ENCODE peak calls at places on chromosomes 3 and 15, in eight cellular contexts. F is neural progenitor cell, H is endothelial cell of umbilical vein, I is keratinocyte, W is PC-3, A is neuronal stem cell, L is fibroblast of lung, E is MM.1S. T is an unnamed sample.

GRCh38 chr3:73542127-73542526 is 82.6 kb downstream of the PDZRN3 start:
- DNase-seq in F (no peak), H (no peak), I (no peak), W (no peak), A (no peak), L (no peak), E (no peak), T (no peak)

GRCh38 chr15:74614744-74615312 is 808 bp upstream of the CLK3 start:
- DNase-seq in F (peak), H (no peak), I (no peak), W (peak), A (no peak), L (peak), E (peak), T (peak)

GRCh38 chr3:50486219-50486888 is 17.1 kb downstream of the CACNA2D2 start:
- DNase-seq in F (no peak), H (no peak), I (no peak), W (peak), A (no peak), L (no peak), E (no peak), T (no peak)

GRCh38 chr3:50008931-50009330 is 69.0 kb downstream of the RBM6 start:
- DNase-seq in F (no peak), H (no peak), I (peak), W (peak), A (no peak), L (peak), E (no peak), T (no peak)

GRCh38 chr3:153785901-153786300 is 335.3 kb upstream of the ARHGEF26 start:
- DNase-seq in F (no peak), H (no peak), I (no peak), W (peak), A (no peak), L (no peak), E (no peak), T (no peak)

GRCh38 chr3:29693863-29694262 is 413.0 kb downstream of the RBMS3 start:
- DNase-seq in F (peak), H (peak), I (peak), W (peak), A (peak), L (peak), E (no peak), T (no peak)

GRCh38 chr15:74320358-74321247 is 46.8 kb downstream of the CYP11A1 start:
- DNase-seq in F (peak), H (peak), I (no peak), W (peak), A (no peak), L (peak), E (peak), T (no peak)

GRCh38 chr3:197017003-197017402 is 12.6 kb downstream of the MELTF start:
- DNase-seq in F (no peak), H (no peak), I (no peak), W (no peak), A (no peak), L (no peak), E (no peak), T (no peak)

GRCh38 chr15:66702770-66703539 is 919 bp downstream of the SMAD6 start:
- DNase-seq in F (peak), H (no peak), I (no peak), W (no peak), A (no peak), L (no peak), E (no peak), T (no peak)

GRCh38 chr3:193389335-193389734 is 10.8 kb upstream of the ATP13A5 start:
- DNase-seq in F (peak), H (no peak), I (no peak), W (no peak), A (no peak), L (no peak), E (no peak), T (no peak)

GRCh38 chr15:28004143-28005003 is 94.7 kb downstream of the OCA2 start:
- DNase-seq in F (no peak), H (no peak), I (no peak), W (no peak), A (no peak), L (no peak), E (no peak), T (no peak)

GRCh38 chr3:71195492-71195891 is 388.0 kb downstream of the FOXP1 start:
- DNase-seq in F (no peak), H (no peak), I (no peak), W (peak), A (no peak), L (peak), E (no peak), T (no peak)

GRCh38 chr3:177196473-177197040 is 725 bp downstream of the TBL1XR1 start:
- DNase-seq in F (peak), H (peak), I (no peak), W (peak), A (peak), L (peak), E (peak), T (no peak)

GRCh38 chr3:30473374-30474051 is 132.9 kb upstream of the TGFBR2 start:
- DNase-seq in F (no peak), H (no peak), I (no peak), W (peak), A (no peak), L (peak), E (no peak), T (no peak)

GRCh38 chr3:172002512-172003078 is 36.8 kb upstream of the FNDC3B start:
- DNase-seq in F (no peak), H (no peak), I (no peak), W (no peak), A (no peak), L (peak), E (no peak), T (no peak)

GRCh38 chr3:27591811-27592210 is 107.6 kb upstream of the SLC4A7 start:
- DNase-seq in F (no peak), H (peak), I (no peak), W (no peak), A (no peak), L (no peak), E (no peak), T (no peak)

GRCh38 chr15:90530250-90531051 is 728 bp downstream of the CRTC3 start:
- DNase-seq in F (peak), H (peak), I (no peak), W (peak), A (peak), L (peak), E (peak), T (no peak)

GRCh38 chr15:43915820-43916660 is 89.2 kb downstream of the WDR76 start:
- DNase-seq in F (peak), H (no peak), I (no peak), W (no peak), A (no peak), L (no peak), E (no peak), T (no peak)

GRCh38 chr15:76337739-76338554 is 1.4 kb downstream of the ISL2 start:
- DNase-seq in F (peak), H (no peak), I (no peak), W (no peak), A (peak), L (no peak), E (no peak), T (no peak)

GRCh38 chr3:72907131-72907697 is 19.4 kb downstream of the GXYLT2 start:
- DNase-seq in F (no peak), H (no peak), I (no peak), W (no peak), A (no peak), L (peak), E (no peak), T (no peak)

GRCh38 chr3:45110185-45110833 is 35.9 kb downstream of the CDCP1 start:
- DNase-seq in F (no peak), H (no peak), I (no peak), W (no peak), A (no peak), L (no peak), E (peak), T (no peak)

GRCh38 chr15:66496951-66497501 is 536 bp downstream of the SNAPC5 start:
- DNase-seq in F (no peak), H (no peak), I (no peak), W (no peak), A (no peak), L (no peak), E (no peak), T (no peak)

GRCh38 chr3:46959169-46959515 is 17.4 kb downstream of the CCDC12 start:
- DNase-seq in F (no peak), H (no peak), I (no peak), W (no peak), A (no peak), L (no peak), E (no peak), T (no peak)

GRCh38 chr3:146160964-146161724 is at the start of gene PLOD2:
- DNase-seq in F (peak), H (peak), I (no peak), W (peak), A (peak), L (peak), E (peak), T (no peak)

GRCh38 chr15:90716317-90716975 is 700 bp upstream of the BLM start:
- DNase-seq in F (no peak), H (peak), I (no peak), W (no peak), A (no peak), L (peak), E (no peak), T (no peak)

GRCh38 chr15:24856397-24857093 is 98.2 kb upstream of the SNRPN start:
- DNase-seq in F (peak), H (peak), I (no peak), W (no peak), A (peak), L (peak), E (no peak), T (no peak)

GRCh38 chr3:174153875-174154274 is 705.3 kb upstream of the NAALADL2 start:
- DNase-seq in F (no peak), H (peak), I (no peak), W (peak), A (no peak), L (peak), E (no peak), T (no peak)

GRCh38 chr15:99123706-99124451 is 19.0 kb downstream of the SYNM start:
- DNase-seq in F (peak), H (peak), I (peak), W (peak), A (peak), L (peak), E (peak), T (no peak)

GRCh38 chr3:154193174-154193573 is 72.0 kb downstream of the ARHGEF26 start:
- DNase-seq in F (no peak), H (no peak), I (no peak), W (no peak), A (no peak), L (peak), E (no peak), T (no peak)

GRCh38 chr3:122967376-122968164 is 60.0 kb downstream of the SEMA5B start:
- DNase-seq in F (no peak), H (no peak), I (no peak), W (no peak), A (no peak), L (no peak), E (no peak), T (no peak)

GRCh38 chr15:92907229-92907628 is 7.1 kb downstream of the CHD2 start:
- DNase-seq in F (no peak), H (peak), I (no peak), W (no peak), A (no peak), L (no peak), E (no peak), T (no peak)

GRCh38 chr15:63073497-63074172 is 31.1 kb downstream of the TPM1 start:
- DNase-seq in F (no peak), H (no peak), I (no peak), W (no peak), A (no peak), L (no peak), E (no peak), T (no peak)

GRCh38 chr3:181699171-181699903 is 12.4 kb upstream of the SOX2 start:
- DNase-seq in F (peak), H (peak), I (no peak), W (no peak), A (no peak), L (no peak), E (peak), T (no peak)

GRCh38 chr3:181698263-181698944 is 13.3 kb upstream of the SOX2 start:
- DNase-seq in F (no peak), H (no peak), I (no peak), W (no peak), A (no peak), L (no peak), E (no peak), T (no peak)

GRCh38 chr3:181703701-181704420 is 7.9 kb upstream of the SOX2 start:
- DNase-seq in F (peak), H (no peak), I (no peak), W (no peak), A (no peak), L (no peak), E (no peak), T (no peak)

GRCh38 chr3:181696641-181697230 is 15.0 kb upstream of the SOX2 start:
- DNase-seq in F (no peak), H (no peak), I (no peak), W (no peak), A (no peak), L (no peak), E (no peak), T (no peak)

DNA sequence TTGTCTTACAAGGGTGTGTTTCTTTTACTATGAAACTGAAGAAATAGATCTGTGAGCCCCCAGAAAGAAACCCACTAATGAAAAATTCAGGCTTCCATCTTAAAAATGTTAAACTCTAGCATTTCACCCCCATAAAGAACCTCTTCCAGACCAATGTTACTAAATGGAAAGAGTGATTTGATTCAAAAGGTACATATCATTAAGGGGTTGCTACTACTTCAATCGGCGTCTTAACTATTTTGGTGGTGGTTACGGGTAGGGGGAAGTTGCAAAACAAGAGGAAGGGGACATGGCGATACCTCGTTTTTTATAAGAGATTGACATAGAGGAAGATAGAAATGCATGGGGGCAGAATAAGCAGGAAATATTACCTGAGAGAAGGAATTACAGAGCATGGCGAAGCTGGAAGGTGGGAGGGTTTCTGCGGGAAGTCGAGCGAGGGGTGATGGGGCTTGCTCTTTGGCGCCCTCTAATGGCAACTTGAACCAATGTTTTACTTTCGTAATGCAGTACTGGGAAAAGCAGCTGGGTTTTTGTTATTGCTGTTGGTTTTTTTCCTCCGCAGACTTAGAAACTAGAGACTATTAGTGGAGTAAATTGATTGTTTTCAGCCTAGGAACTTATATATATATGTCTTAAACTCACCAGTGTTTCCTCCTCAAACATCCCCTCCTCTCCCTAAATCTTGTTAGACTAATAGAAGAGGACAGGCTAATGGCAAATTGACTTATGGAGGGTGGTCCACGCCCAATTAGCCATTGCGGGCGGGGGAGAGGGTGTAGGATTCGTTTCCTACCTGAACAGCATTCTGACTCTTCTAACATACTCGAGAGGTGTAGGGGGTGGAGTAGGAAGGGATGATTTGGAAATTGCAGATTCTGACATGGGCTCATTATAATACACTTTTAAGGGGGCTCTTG is 11.3 kb upstream of the SOX2 start:
- DNase-seq in F (peak), H (peak), I (no peak), W (peak), A (peak), L (peak), E (peak), T (peak)
- H2AFZ ChIP-seq in F (no peak), H (peak), I (peak), W (peak), A (no peak), L (peak), E (peak), T (peak)

DNA sequence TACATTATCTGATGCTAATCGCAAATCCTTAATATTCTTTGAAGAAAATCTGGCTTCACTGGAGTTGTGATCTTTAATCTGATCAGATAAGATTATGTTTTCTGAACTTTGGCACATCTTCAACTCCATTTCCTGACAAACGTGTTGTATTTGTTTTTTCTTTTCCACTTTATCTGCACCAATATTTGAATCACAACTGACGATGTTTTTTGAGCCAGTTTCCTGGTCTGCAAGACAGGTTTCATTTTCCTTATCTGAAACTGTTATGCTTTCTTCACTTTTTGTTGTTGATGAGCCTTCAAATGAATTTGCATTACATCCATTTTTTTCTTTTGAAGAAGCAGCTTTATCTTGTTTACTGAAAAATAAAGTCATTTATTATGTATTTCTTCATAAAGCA is 101.5 kb downstream of the ZNF280D start:
- DNase-seq in F (no peak), H (peak), I (no peak), W (no peak), A (no peak), L (no peak), E (no peak), T (no peak)
- H2AFZ ChIP-seq in F (no peak), H (no peak), I (peak), W (no peak), A (no peak), L (no peak), E (no peak), T (no peak)

GRCh38 chr3:169772530-169772950 is 656 bp upstream of the MYNN start:
- DNase-seq in F (peak), H (peak), I (peak), W (peak), A (peak), L (peak), E (peak), T (peak)
- H2AFZ ChIP-seq in F (peak), H (peak), I (peak), W (peak), A (peak), L (peak), E (peak), T (peak)

GRCh38 chr15:71261418-71261817 is 146.1 kb downstream of the THSD4 start:
- DNase-seq in F (no peak), H (no peak), I (no peak), W (no peak), A (no peak), L (no peak), E (no peak), T (no peak)

GRCh38 chr15:71261934-71262333 is 146.7 kb downstream of the THSD4 start:
- DNase-seq in F (no peak), H (no peak), I (no peak), W (no peak), A (no peak), L (no peak), E (no peak), T (no peak)

GRCh38 chr15:71256934-71257333 is 141.7 kb downstream of the THSD4 start:
- DNase-seq in F (no peak), H (no peak), I (no peak), W (no peak), A (no peak), L (no peak), E (no peak), T (no peak)

GRCh38 chr15:71262599-71262998 is 147.3 kb downstream of the THSD4 start:
- DNase-seq in F (no peak), H (no peak), I (no peak), W (no peak), A (no peak), L (no peak), E (no peak), T (no peak)

GRCh38 chr15:71259866-71260265 is 144.6 kb downstream of the THSD4 start:
- DNase-seq in F (no peak), H (no peak), I (no peak), W (no peak), A (no peak), L (no peak), E (no peak), T (no peak)
- H2AFZ ChIP-seq in F (no peak), H (no peak), I (no peak), W (no peak), A (no peak), L (no peak), E (no peak), T (no peak)

GRCh38 chr3:106332884-106333283 is 464.1 kb upstream of the CBLB start:
- DNase-seq in F (no peak), H (no peak), I (no peak), W (peak), A (no peak), L (peak), E (no peak), T (peak)
- H2AFZ ChIP-seq in F (no peak), H (no peak), I (no peak), W (no peak), A (peak), L (no peak), E (no peak), T (peak)

T was measured in GM12878.